ENCODE peak calls at places on chromosomes 5 and 9, in five cellular contexts. One of them, this sample, is unnamed.

GRCh38 chr5:164555809-164556208 is 1050.4 kb downstream of the MAT2B start:
- DNase-seq in adipocyte: peak; percentile 52
- DNase-seq in gastrocnemius medialis: no peak
- DNase-seq in adrenal gland: no peak
- DNase-seq in lower lobe of right lung: no peak
- DNase-seq in this sample: no peak

GRCh38 chr9:120443489-120443888 is 136.5 kb downstream of the CDK5RAP2 start:
- DNase-seq in adipocyte: peak; percentile 75
- DNase-seq in gastrocnemius medialis: no peak
- DNase-seq in lower lobe of right lung: no peak
- DNase-seq in adrenal gland: no peak
- DNase-seq in this sample: no peak

GRCh38 chr5:1312993-1313833 is 18.3 kb upstream of the TERT start:
- DNase-seq in adrenal gland: no peak
- DNase-seq in adipocyte: no peak
- DNase-seq in lower lobe of right lung: peak; percentile 45
- DNase-seq in gastrocnemius medialis: no peak
- DNase-seq in this sample: no peak

GRCh38 chr5:131280417-131280816 is 16.6 kb downstream of the CDC42SE2 start:
- DNase-seq in lower lobe of right lung: no peak
- DNase-seq in adipocyte: peak; percentile 77
- DNase-seq in gastrocnemius medialis: no peak
- DNase-seq in adrenal gland: no peak
- DNase-seq in this sample: no peak

GRCh38 chr9:124074746-124075145 is 63.2 kb downstream of the LHX2 start:
- DNase-seq in adipocyte: no peak
- DNase-seq in adrenal gland: no peak
- DNase-seq in gastrocnemius medialis: no peak
- DNase-seq in lower lobe of right lung: no peak
- DNase-seq in this sample: no peak

GRCh38 chr9:16052146-16052545 is 499.3 kb downstream of the CCDC171 start:
- DNase-seq in gastrocnemius medialis: no peak
- DNase-seq in adrenal gland: no peak
- DNase-seq in lower lobe of right lung: no peak
- DNase-seq in adipocyte: no peak
- DNase-seq in this sample: no peak

GRCh38 chr5:167743685-167744084 is 547.8 kb upstream of the WWC1 start:
- DNase-seq in adrenal gland: no peak
- DNase-seq in gastrocnemius medialis: no peak
- DNase-seq in lower lobe of right lung: no peak
- DNase-seq in adipocyte: peak; percentile 70
- DNase-seq in this sample: no peak

GRCh38 chr5:152634596-152634995 is 229.5 kb upstream of the NMUR2 start:
- DNase-seq in adipocyte: no peak
- DNase-seq in gastrocnemius medialis: no peak
- DNase-seq in adrenal gland: no peak
- DNase-seq in lower lobe of right lung: no peak
- DNase-seq in this sample: no peak

GRCh38 chr5:11904270-11904906 is at the start of gene CTNND2:
- DNase-seq in adipocyte: peak; percentile 12
- DNase-seq in adrenal gland: no peak
- DNase-seq in gastrocnemius medialis: no peak
- DNase-seq in lower lobe of right lung: peak; percentile 49
- DNase-seq in this sample: peak; percentile 61

GRCh38 chr5:111851616-111852015 is 94.6 kb upstream of the NREP start:
- DNase-seq in lower lobe of right lung: no peak
- DNase-seq in gastrocnemius medialis: no peak
- DNase-seq in adipocyte: no peak
- DNase-seq in adrenal gland: no peak
- DNase-seq in this sample: no peak

GRCh38 chr5:39933061-39933460 is 508.3 kb upstream of the DAB2 start:
- DNase-seq in adrenal gland: no peak
- DNase-seq in gastrocnemius medialis: no peak
- DNase-seq in lower lobe of right lung: no peak
- DNase-seq in adipocyte: no peak
- DNase-seq in this sample: no peak

GRCh38 chr5:23963449-23963848 is 456.0 kb downstream of the PRDM9 start:
- DNase-seq in adrenal gland: no peak
- DNase-seq in gastrocnemius medialis: no peak
- DNase-seq in adipocyte: no peak
- DNase-seq in lower lobe of right lung: no peak
- DNase-seq in this sample: no peak

GRCh38 chr5:165642366-165642765 is 2136.9 kb downstream of the MAT2B start:
- DNase-seq in gastrocnemius medialis: no peak
- DNase-seq in lower lobe of right lung: no peak
- DNase-seq in adipocyte: no peak
- DNase-seq in adrenal gland: no peak
- DNase-seq in this sample: no peak

GRCh38 chr9:12955510-12956163 is 180.8 kb downstream of the LURAP1L start:
- DNase-seq in adrenal gland: no peak
- DNase-seq in adipocyte: no peak
- DNase-seq in gastrocnemius medialis: no peak
- DNase-seq in lower lobe of right lung: no peak
- DNase-seq in this sample: no peak

GRCh38 chr5:124516567-124516966 is 229.9 kb downstream of the ZNF608 start:
- DNase-seq in adrenal gland: no peak
- DNase-seq in gastrocnemius medialis: no peak
- DNase-seq in adipocyte: no peak
- DNase-seq in lower lobe of right lung: no peak
- DNase-seq in this sample: no peak

GRCh38 chr9:2230362-2230761 is 215.2 kb downstream of the SMARCA2 start:
- DNase-seq in adrenal gland: no peak
- DNase-seq in lower lobe of right lung: no peak
- DNase-seq in adipocyte: no peak
- DNase-seq in gastrocnemius medialis: no peak
- DNase-seq in this sample: no peak

GRCh38 chr9:113678874-113679273 is 197.2 kb upstream of the ZNF618 start:
- DNase-seq in adipocyte: no peak
- DNase-seq in adrenal gland: no peak
- DNase-seq in gastrocnemius medialis: no peak
- DNase-seq in lower lobe of right lung: no peak
- DNase-seq in this sample: no peak

GRCh38 chr9:109238677-109239076 is 71.6 kb upstream of the FRRS1L start:
- DNase-seq in adrenal gland: no peak
- DNase-seq in adipocyte: peak; percentile 27
- DNase-seq in lower lobe of right lung: no peak
- DNase-seq in gastrocnemius medialis: no peak
- DNase-seq in this sample: no peak

GRCh38 chr9:7433508-7434292 is 365.9 kb downstream of the DMAC1 start:
- DNase-seq in adipocyte: no peak
- DNase-seq in adrenal gland: no peak
- DNase-seq in gastrocnemius medialis: no peak
- DNase-seq in lower lobe of right lung: no peak
- DNase-seq in this sample: no peak

GRCh38 chr9:115730396-115730795 is 423.2 kb upstream of the PAPPA start:
- DNase-seq in adrenal gland: no peak
- DNase-seq in adipocyte: peak; percentile 70
- DNase-seq in gastrocnemius medialis: no peak
- DNase-seq in lower lobe of right lung: no peak
- DNase-seq in this sample: no peak

GRCh38 chr9:104779334-104779733 is 15.4 kb downstream of the NIPSNAP3B start:
- DNase-seq in lower lobe of right lung: no peak
- DNase-seq in adrenal gland: no peak
- DNase-seq in adipocyte: no peak
- DNase-seq in gastrocnemius medialis: no peak
- DNase-seq in this sample: no peak

GRCh38 chr5:111134080-111134479 is 41.9 kb downstream of the WDR36 start:
- DNase-seq in lower lobe of right lung: no peak
- DNase-seq in adrenal gland: peak; percentile 19
- DNase-seq in adipocyte: peak; percentile 80
- DNase-seq in gastrocnemius medialis: no peak
- DNase-seq in this sample: no peak

GRCh38 chr9:27278374-27278773 is 18.6 kb downstream of the EQTN start:
- DNase-seq in adipocyte: peak; percentile 12
- DNase-seq in adrenal gland: no peak
- DNase-seq in gastrocnemius medialis: no peak
- DNase-seq in lower lobe of right lung: no peak
- DNase-seq in this sample: no peak

GRCh38 chr5:32147236-32147635 is 26.9 kb downstream of the GOLPH3 start:
- DNase-seq in lower lobe of right lung: no peak
- DNase-seq in adrenal gland: no peak
- DNase-seq in adipocyte: peak; percentile 61
- DNase-seq in gastrocnemius medialis: no peak
- DNase-seq in this sample: no peak

GRCh38 chr5:96584712-96585111 is 77.5 kb upstream of the CAST start:
- DNase-seq in adrenal gland: peak; percentile 27
- DNase-seq in lower lobe of right lung: no peak
- DNase-seq in adipocyte: no peak
- DNase-seq in gastrocnemius medialis: peak; percentile 8
- DNase-seq in this sample: peak; percentile 20

GRCh38 chr9:14323969-14324366 is 10.0 kb upstream of the NFIB start:
- DNase-seq in gastrocnemius medialis: no peak
- DNase-seq in adrenal gland: no peak
- DNase-seq in adipocyte: no peak
- DNase-seq in lower lobe of right lung: no peak
- DNase-seq in this sample: no peak

GRCh38 chr9:130443840-130444492 is 795 bp upstream of the ASS1 start:
- DNase-seq in adipocyte: peak; percentile 33
- DNase-seq in adrenal gland: peak; percentile 48
- DNase-seq in gastrocnemius medialis: no peak
- DNase-seq in lower lobe of right lung: no peak
- DNase-seq in this sample: no peak

GRCh38 chr5:166768536-166768935 is 1522.9 kb upstream of the WWC1 start:
- DNase-seq in gastrocnemius medialis: no peak
- DNase-seq in adrenal gland: no peak
- DNase-seq in lower lobe of right lung: no peak
- DNase-seq in adipocyte: no peak
- DNase-seq in this sample: no peak

GRCh38 chr9:135151905-135152304 is 64.4 kb downstream of the OLFM1 start:
- DNase-seq in gastrocnemius medialis: no peak
- DNase-seq in lower lobe of right lung: no peak
- DNase-seq in adipocyte: no peak
- DNase-seq in adrenal gland: no peak
- DNase-seq in this sample: no peak

GRCh38 chr5:100252040-100252439 is 283.1 kb upstream of the FAM174A start:
- DNase-seq in lower lobe of right lung: no peak
- DNase-seq in gastrocnemius medialis: no peak
- DNase-seq in adrenal gland: no peak
- DNase-seq in adipocyte: no peak
- DNase-seq in this sample: no peak

GRCh38 chr9:110370316-110370715 is 32.7 kb upstream of the TXNDC8 start:
- DNase-seq in lower lobe of right lung: no peak
- DNase-seq in gastrocnemius medialis: no peak
- DNase-seq in adipocyte: peak; percentile 3
- DNase-seq in adrenal gland: no peak
- DNase-seq in this sample: no peak

GRCh38 chr5:77952811-77953210 is 176.7 kb upstream of the TBCA start:
- DNase-seq in adipocyte: no peak
- DNase-seq in lower lobe of right lung: no peak
- DNase-seq in adrenal gland: no peak
- DNase-seq in gastrocnemius medialis: no peak
- DNase-seq in this sample: no peak

GRCh38 chr5:103918668-103919367 is 356.2 kb upstream of the NUDT12 start:
- DNase-seq in adrenal gland: no peak
- DNase-seq in adipocyte: peak; percentile 86
- DNase-seq in lower lobe of right lung: no peak
- DNase-seq in gastrocnemius medialis: no peak
- DNase-seq in this sample: no peak

DNA sequence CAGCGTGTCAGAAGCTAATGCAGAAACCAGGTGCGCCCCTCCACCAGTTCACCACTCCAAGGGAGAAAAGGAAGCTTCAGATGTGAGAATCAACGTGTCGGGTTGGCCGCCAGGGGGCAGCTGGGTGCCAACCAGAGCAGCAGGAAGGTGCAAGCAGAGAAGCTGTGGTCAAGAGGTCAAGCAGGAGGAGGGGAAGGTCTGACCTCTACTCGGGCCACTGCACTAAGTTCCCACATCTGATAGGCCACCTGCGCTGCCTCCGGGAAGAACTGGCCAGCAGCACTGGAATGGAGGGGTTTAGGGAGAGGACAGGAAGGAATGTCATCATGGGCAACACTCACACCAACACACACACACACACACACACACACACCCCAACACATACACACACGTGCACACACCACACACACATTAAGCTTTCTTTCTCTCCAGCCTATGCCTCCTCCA is 31.4 kb downstream of the ANXA6 start:
- DNase-seq in lower lobe of right lung: peak; percentile 87
- DNase-seq in gastrocnemius medialis: peak; percentile 61
- DNase-seq in adipocyte: peak; percentile 76
- DNase-seq in adrenal gland: peak; percentile 80
- DNase-seq in this sample: peak; percentile 74
- H3K36me3 ChIP-seq in lower lobe of right lung: peaks cover 88% of the 10 kb centered on the region
- H3K36me3 ChIP-seq in gastrocnemius medialis: peaks cover 60% of the 10 kb centered on the region
- H3K36me3 ChIP-seq in adipocyte: peaks cover 100% of the 10 kb centered on the region
- H3K36me3 ChIP-seq in adrenal gland: no peaks in the 10 kb centered on the region
- H3K36me3 ChIP-seq in this sample: peaks cover 92% of the 10 kb centered on the region

DNA sequence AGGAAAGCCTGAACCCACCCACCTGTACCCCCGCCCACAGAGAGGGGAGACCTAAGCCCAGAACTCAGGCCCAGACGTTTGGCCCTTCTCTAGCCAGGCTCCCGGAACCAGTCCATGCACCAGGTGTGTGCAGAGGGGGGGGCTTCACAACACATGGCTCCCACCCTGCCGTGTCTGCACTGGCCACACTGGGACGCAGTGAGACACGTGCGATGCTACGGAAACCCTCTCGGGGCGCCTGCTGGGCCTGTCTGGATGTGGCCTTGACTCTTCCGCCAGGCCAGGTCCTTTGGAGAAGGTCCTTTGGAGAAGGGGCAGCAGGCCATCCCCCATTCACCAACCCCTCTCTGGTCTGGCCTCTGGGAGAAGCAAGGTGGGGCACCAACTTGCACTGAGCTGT is 58.4 kb upstream of the SARDH start:
- DNase-seq in adrenal gland: no peak
- DNase-seq in adipocyte: no peak
- DNase-seq in gastrocnemius medialis: no peak
- DNase-seq in lower lobe of right lung: no peak
- DNase-seq in this sample: no peak
- H3K36me3 ChIP-seq in adrenal gland: no peaks in the 10 kb centered on the region
- H3K36me3 ChIP-seq in adipocyte: peaks cover 3% of the 10 kb centered on the region
- H3K36me3 ChIP-seq in gastrocnemius medialis: no peaks in the 10 kb centered on the region
- H3K36me3 ChIP-seq in lower lobe of right lung: peaks cover 4% of the 10 kb centered on the region
- H3K36me3 ChIP-seq in this sample: no peaks in the 10 kb centered on the region

GRCh38 chr5:151127926-151128325 is 29.7 kb downstream of the ANXA6 start:
- DNase-seq in adipocyte: no peak
- DNase-seq in gastrocnemius medialis: no peak
- DNase-seq in adrenal gland: peak; percentile 40
- DNase-seq in lower lobe of right lung: no peak
- DNase-seq in this sample: no peak

GRCh38 chr5:151132959-151133358 is 24.6 kb downstream of the ANXA6 start:
- DNase-seq in adipocyte: no peak
- DNase-seq in lower lobe of right lung: no peak
- DNase-seq in adrenal gland: no peak
- DNase-seq in gastrocnemius medialis: no peak
- DNase-seq in this sample: no peak

GRCh38 chr5:151128817-151129216 is 28.8 kb downstream of the ANXA6 start:
- DNase-seq in gastrocnemius medialis: no peak
- DNase-seq in adrenal gland: no peak
- DNase-seq in adipocyte: no peak
- DNase-seq in lower lobe of right lung: no peak
- DNase-seq in this sample: no peak

GRCh38 chr5:151130922-151131891 is 26.4 kb downstream of the ANXA6 start:
- DNase-seq in lower lobe of right lung: peak; percentile 71
- DNase-seq in gastrocnemius medialis: no peak
- DNase-seq in adrenal gland: no peak
- DNase-seq in adipocyte: no peak
- DNase-seq in this sample: no peak

GRCh38 chr5:151130235-151130921 is 27.2 kb downstream of the ANXA6 start:
- DNase-seq in adrenal gland: no peak
- DNase-seq in adipocyte: no peak
- DNase-seq in gastrocnemius medialis: no peak
- DNase-seq in lower lobe of right lung: no peak
- DNase-seq in this sample: no peak
- H3K36me3 ChIP-seq in adrenal gland: no peaks in the 10 kb centered on the region
- H3K36me3 ChIP-seq in adipocyte: peaks cover 100% of the 10 kb centered on the region
- H3K36me3 ChIP-seq in gastrocnemius medialis: peaks cover 83% of the 10 kb centered on the region
- H3K36me3 ChIP-seq in lower lobe of right lung: peaks cover 94% of the 10 kb centered on the region
- H3K36me3 ChIP-seq in this sample: peaks cover 97% of the 10 kb centered on the region

GRCh38 chr9:81656004-81656403 is 33.3 kb downstream of the TLE1 start:
- DNase-seq in gastrocnemius medialis: no peak
- DNase-seq in adrenal gland: peak; percentile 44
- DNase-seq in adipocyte: no peak
- DNase-seq in lower lobe of right lung: no peak
- DNase-seq in this sample: no peak
- H3K36me3 ChIP-seq in gastrocnemius medialis: no peaks in the 10 kb centered on the region
- H3K36me3 ChIP-seq in adrenal gland: no peaks in the 10 kb centered on the region
- H3K36me3 ChIP-seq in adipocyte: peaks cover 43% of the 10 kb centered on the region
- H3K36me3 ChIP-seq in lower lobe of right lung: peaks cover 7% of the 10 kb centered on the region
- H3K36me3 ChIP-seq in this sample: peaks cover 8% of the 10 kb centered on the region

This sample was measured in heart left ventricle.